ENCODE peak calls at places on chromosomes 16 and 17, in five cellular contexts. C is GDM1; R is foreskin fibroblast; I is CD8-positive, alpha-beta T cell; X is M059J. W is an unnamed sample.

GRCh38 chr16:79492036-79492435 is 108.5 kb downstream of the MAF start:
- DNase-seq in C (no peak), R (no peak), I (no peak), X (no peak), W (no peak)

GRCh38 chr16:10938321-10938720 is 3.9 kb downstream of the DEXI start:
- DNase-seq in C (no peak), R (peak; percentile 52), I (no peak), X (no peak), W (no peak)

GRCh38 chr16:50259334-50260205 is 6.8 kb upstream of the ADCY7 start:
- DNase-seq in C (no peak), R (peak; percentile 81), I (peak; percentile 15), X (no peak), W (no peak)

GRCh38 chr16:29972992-29973383 is 680 bp upstream of the TAOK2 start:
- DNase-seq in C (no peak), R (no peak), I (no peak), X (no peak), W (no peak)

GRCh38 chr17:21495281-21495680 is 119.1 kb downstream of the KCNJ12 start:
- DNase-seq in C (no peak), R (no peak), I (no peak), X (no peak), W (no peak)

GRCh38 chr16:4766875-4767628 is at the start of gene ZNF500:
- DNase-seq in C (peak; percentile 91), R (peak; percentile 99), I (peak; percentile 93), X (peak; percentile 95), W (peak; percentile 38)

GRCh38 chr16:23081675-23082119 is 67.6 kb downstream of the USP31 start:
- DNase-seq in C (no peak), R (peak; percentile 65), I (no peak), X (peak; percentile 37), W (no peak)

GRCh38 chr16:919658-920631 is 50.8 kb downstream of the LMF1 start:
- DNase-seq in C (no peak), R (peak; percentile 77), I (no peak), X (no peak), W (no peak)

GRCh38 chr16:50944431-50944830 is 202.5 kb downstream of the CYLD start:
- DNase-seq in C (no peak), R (no peak), I (no peak), X (no peak), W (no peak)

GRCh38 chr17:12362853-12363252 is 302.8 kb upstream of the MYOCD start:
- DNase-seq in C (no peak), R (no peak), I (no peak), X (peak; percentile 18), W (no peak)

GRCh38 chr17:57773557-57773956 is 28.5 kb upstream of the CCDC182 start:
- DNase-seq in C (no peak), R (no peak), I (no peak), X (no peak), W (no peak)

GRCh38 chr17:57873261-57874057 is 23.6 kb upstream of the MRPS23 start:
- DNase-seq in C (peak; percentile 20), R (no peak), I (no peak), X (no peak), W (no peak)

GRCh38 chr17:19978206-19978802 is 676 bp upstream of the AKAP10 start:
- DNase-seq in C (peak; percentile 82), R (no peak), I (peak; percentile 27), X (no peak), W (peak; percentile 52)

GRCh38 chr17:60923000-60923399 is 245.3 kb downstream of the BCAS3 start:
- DNase-seq in C (no peak), R (no peak), I (no peak), X (no peak), W (no peak)

GRCh38 chr17:57086069-57086930 is 1.3 kb downstream of the AKAP1 start:
- DNase-seq in C (no peak), R (peak; percentile 58), I (no peak), X (no peak), W (peak; percentile 33)

GRCh38 chr16:88772871-88773811 is 11.9 kb downstream of the PIEZO1 start:
- DNase-seq in C (no peak), R (peak; percentile 97), I (no peak), X (peak; percentile 75), W (no peak)

GRCh38 chr17:27471321-27472269 is 15.3 kb downstream of the KSR1 start:
- DNase-seq in C (no peak), R (no peak), I (peak; percentile 73), X (peak; percentile 71), W (no peak)

GRCh38 chr16:57091200-57091989 is 988 bp upstream of the CPNE2 start:
- DNase-seq in C (no peak), R (peak; percentile 77), I (no peak), X (peak; percentile 81), W (no peak)

GRCh38 chr16:50744911-50745310 is 3.0 kb downstream of the CYLD start:
- DNase-seq in C (no peak), R (peak; percentile 36), I (no peak), X (peak; percentile 50), W (no peak)

GRCh38 chr16:88010343-88010970 is 59.2 kb downstream of the BANP start:
- DNase-seq in C (no peak), R (no peak), I (no peak), X (no peak), W (no peak)

GRCh38 chr17:57068222-57068658 is 16.8 kb upstream of the AKAP1 start:
- DNase-seq in C (no peak), R (no peak), I (no peak), X (no peak), W (no peak)

GRCh38 chr17:72640415-72641165 is 451.9 kb downstream of the SLC39A11 start:
- DNase-seq in C (no peak), R (no peak), I (no peak), X (no peak), W (no peak)

GRCh38 chr17:29376667-29377268 is 13.4 kb upstream of the TAOK1 start:
- DNase-seq in C (no peak), R (peak; percentile 93), I (no peak), X (peak; percentile 80), W (peak; percentile 48)